ENCODE peak calls at places on chromosomes 4 and X, in five cellular contexts. One of them, this sample, is unnamed.

GRCh38 chr4:36439556-36439955 is 158.1 kb downstream of the DTHD1 start:
- DNase-seq in stimulated activated CD4-positive, alpha-beta T cell treated with anti-CD3 and anti-CD28 coated beads, TNF-alpha, amount 100 ng/mL, for 4 hours: no peak
- DNase-seq in NCI-H2029 treated with DMSO at 0.1 percent for 48 hours: no peak
- DNase-seq in endothelial cell of umbilical vein: no peak
- DNase-seq in NCI-H2081: no peak
- DNase-seq in this sample: no peak

GRCh38 chrX:121146059-121146628 is 98.7 kb downstream of the GLUD2 start:
- DNase-seq in stimulated activated CD4-positive, alpha-beta T cell treated with anti-CD3 and anti-CD28 coated beads, TNF-alpha, amount 100 ng/mL, for 4 hours: no peak
- DNase-seq in NCI-H2029 treated with DMSO at 0.1 percent for 48 hours: no peak
- DNase-seq in endothelial cell of umbilical vein: no peak
- DNase-seq in NCI-H2081: no peak
- DNase-seq in this sample: no peak

GRCh38 chrX:8404443-8404842 is 60.2 kb upstream of the VCX3B start:
- DNase-seq in stimulated activated CD4-positive, alpha-beta T cell treated with anti-CD3 and anti-CD28 coated beads, TNF-alpha, amount 100 ng/mL, for 4 hours: no peak
- DNase-seq in NCI-H2029 treated with DMSO at 0.1 percent for 48 hours: no peak
- DNase-seq in endothelial cell of umbilical vein: peak; percentile 58
- DNase-seq in NCI-H2081: peak; percentile 11
- DNase-seq in this sample: no peak

GRCh38 chr4:91620952-91621351 is 682.8 kb upstream of the GRID2 start:
- DNase-seq in stimulated activated CD4-positive, alpha-beta T cell treated with anti-CD3 and anti-CD28 coated beads, TNF-alpha, amount 100 ng/mL, for 4 hours: no peak
- DNase-seq in NCI-H2029 treated with DMSO at 0.1 percent for 48 hours: no peak
- DNase-seq in endothelial cell of umbilical vein: no peak
- DNase-seq in NCI-H2081: no peak
- DNase-seq in this sample: no peak

GRCh38 chrX:11305641-11306040 is 12.4 kb downstream of the AMELX start:
- DNase-seq in stimulated activated CD4-positive, alpha-beta T cell treated with anti-CD3 and anti-CD28 coated beads, TNF-alpha, amount 100 ng/mL, for 4 hours: no peak
- DNase-seq in NCI-H2029 treated with DMSO at 0.1 percent for 48 hours: no peak
- DNase-seq in endothelial cell of umbilical vein: no peak
- DNase-seq in NCI-H2081: no peak
- DNase-seq in this sample: peak; percentile 66

GRCh38 chr4:170671171-170671570 is 581.4 kb upstream of the AADAT start:
- DNase-seq in stimulated activated CD4-positive, alpha-beta T cell treated with anti-CD3 and anti-CD28 coated beads, TNF-alpha, amount 100 ng/mL, for 4 hours: no peak
- DNase-seq in NCI-H2029 treated with DMSO at 0.1 percent for 48 hours: no peak
- DNase-seq in endothelial cell of umbilical vein: no peak
- DNase-seq in NCI-H2081: no peak
- DNase-seq in this sample: no peak

GRCh38 chr4:74659576-74660411 is 134.5 kb downstream of the BTC start:
- DNase-seq in stimulated activated CD4-positive, alpha-beta T cell treated with anti-CD3 and anti-CD28 coated beads, TNF-alpha, amount 100 ng/mL, for 4 hours: no peak
- DNase-seq in NCI-H2029 treated with DMSO at 0.1 percent for 48 hours: no peak
- DNase-seq in endothelial cell of umbilical vein: peak; percentile 98
- DNase-seq in NCI-H2081: no peak
- DNase-seq in this sample: peak; percentile 90

GRCh38 chrX:128698528-128698927 is 646.3 kb upstream of the ACTRT1 start:
- DNase-seq in stimulated activated CD4-positive, alpha-beta T cell treated with anti-CD3 and anti-CD28 coated beads, TNF-alpha, amount 100 ng/mL, for 4 hours: no peak
- DNase-seq in NCI-H2029 treated with DMSO at 0.1 percent for 48 hours: no peak
- DNase-seq in endothelial cell of umbilical vein: no peak
- DNase-seq in NCI-H2081: peak; percentile 20
- DNase-seq in this sample: no peak

This sample was measured in COLO829.